ENCODE peak calls at places on chromosomes 1 and 21, in ten cellular contexts. One of them, this sample, is unnamed.

GRCh38 chr1:247268390-247269045 is 12.6 kb downstream of the VN1R5 start:
- DNase-seq in right atrium auricular region: no peak
- DNase-seq in heart left ventricle: no peak
- DNase-seq in fibroblast of lung: peak; percentile 4
- DNase-seq in breast epithelium: no peak
- DNase-seq in hepatocyte: no peak
- DNase-seq in astrocyte: no peak
- DNase-seq in left ventricle myocardium inferior: no peak
- DNase-seq in prostate gland: no peak
- DNase-seq in tibial artery: no peak
- DNase-seq in this sample: no peak

GRCh38 chr1:195908121-195908520 is 700.1 kb downstream of the KCNT2 start:
- DNase-seq in left ventricle myocardium inferior: no peak
- DNase-seq in tibial artery: no peak
- DNase-seq in breast epithelium: no peak
- DNase-seq in prostate gland: no peak
- DNase-seq in astrocyte: peak; percentile 1
- DNase-seq in right atrium auricular region: no peak
- DNase-seq in fibroblast of lung: peak; percentile 58
- DNase-seq in hepatocyte: no peak
- DNase-seq in heart left ventricle: no peak
- DNase-seq in this sample: no peak

GRCh38 chr21:42737969-42738590 is 84.7 kb downstream of the PDE9A start:
- DNase-seq in left ventricle myocardium inferior: peak; percentile 41
- DNase-seq in right atrium auricular region: peak; percentile 63
- DNase-seq in fibroblast of lung: peak; percentile 45
- DNase-seq in astrocyte: no peak
- DNase-seq in prostate gland: no peak
- DNase-seq in breast epithelium: peak; percentile 51
- DNase-seq in heart left ventricle: peak; percentile 62
- DNase-seq in hepatocyte: peak; percentile 65
- DNase-seq in tibial artery: no peak
- DNase-seq in this sample: no peak

GRCh38 chr1:65343286-65343685 is 33.9 kb downstream of the DNAJC6 start:
- DNase-seq in astrocyte: no peak
- DNase-seq in heart left ventricle: no peak
- DNase-seq in right atrium auricular region: no peak
- DNase-seq in fibroblast of lung: peak; percentile 24
- DNase-seq in tibial artery: no peak
- DNase-seq in left ventricle myocardium inferior: no peak
- DNase-seq in breast epithelium: no peak
- DNase-seq in hepatocyte: no peak
- DNase-seq in prostate gland: no peak
- DNase-seq in this sample: no peak

GRCh38 chr1:235019456-235019855 is 109.2 kb downstream of the TOMM20 start:
- DNase-seq in hepatocyte: no peak
- DNase-seq in breast epithelium: no peak
- DNase-seq in fibroblast of lung: no peak
- DNase-seq in prostate gland: no peak
- DNase-seq in heart left ventricle: no peak
- DNase-seq in astrocyte: peak; percentile 66
- DNase-seq in tibial artery: no peak
- DNase-seq in left ventricle myocardium inferior: no peak
- DNase-seq in right atrium auricular region: no peak
- DNase-seq in this sample: no peak

GRCh38 chr1:89640440-89640839 is 7.5 kb downstream of the LRRC8C start:
- DNase-seq in left ventricle myocardium inferior: no peak
- DNase-seq in prostate gland: no peak
- DNase-seq in astrocyte: peak; percentile 14
- DNase-seq in heart left ventricle: no peak
- DNase-seq in fibroblast of lung: no peak
- DNase-seq in breast epithelium: no peak
- DNase-seq in hepatocyte: no peak
- DNase-seq in right atrium auricular region: no peak
- DNase-seq in tibial artery: no peak
- DNase-seq in this sample: no peak

GRCh38 chr1:7421471-7422075 is 349.5 kb upstream of the VAMP3 start:
- DNase-seq in fibroblast of lung: no peak
- DNase-seq in astrocyte: no peak
- DNase-seq in prostate gland: no peak
- DNase-seq in breast epithelium: peak; percentile 24
- DNase-seq in heart left ventricle: no peak
- DNase-seq in hepatocyte: no peak
- DNase-seq in left ventricle myocardium inferior: no peak
- DNase-seq in right atrium auricular region: no peak
- DNase-seq in tibial artery: peak; percentile 18
- DNase-seq in this sample: no peak

GRCh38 chr1:202101182-202101581 is 21.5 kb upstream of the GPR37L1 start:
- DNase-seq in astrocyte: no peak
- DNase-seq in fibroblast of lung: no peak
- DNase-seq in tibial artery: no peak
- DNase-seq in heart left ventricle: no peak
- DNase-seq in prostate gland: no peak
- DNase-seq in right atrium auricular region: no peak
- DNase-seq in breast epithelium: no peak
- DNase-seq in left ventricle myocardium inferior: no peak
- DNase-seq in hepatocyte: no peak
- DNase-seq in this sample: no peak

GRCh38 chr21:31254131-31254530 is 89.9 kb downstream of the TIAM1 start:
- DNase-seq in astrocyte: no peak
- DNase-seq in left ventricle myocardium inferior: no peak
- DNase-seq in right atrium auricular region: no peak
- DNase-seq in heart left ventricle: no peak
- DNase-seq in breast epithelium: no peak
- DNase-seq in tibial artery: no peak
- DNase-seq in prostate gland: no peak
- DNase-seq in fibroblast of lung: no peak
- DNase-seq in hepatocyte: no peak
- DNase-seq in this sample: no peak

GRCh38 chr1:96487404-96487803 is 234.2 kb upstream of the PTBP2 start:
- DNase-seq in breast epithelium: no peak
- DNase-seq in hepatocyte: no peak
- DNase-seq in tibial artery: no peak
- DNase-seq in astrocyte: peak; percentile 73
- DNase-seq in left ventricle myocardium inferior: no peak
- DNase-seq in prostate gland: no peak
- DNase-seq in right atrium auricular region: no peak
- DNase-seq in heart left ventricle: no peak
- DNase-seq in fibroblast of lung: peak; percentile 21
- DNase-seq in this sample: no peak

GRCh38 chr1:41678141-41678878 is 193.8 kb upstream of the EDN2 start:
- DNase-seq in hepatocyte: no peak
- DNase-seq in fibroblast of lung: peak; percentile 51
- DNase-seq in heart left ventricle: peak; percentile 76
- DNase-seq in prostate gland: no peak
- DNase-seq in astrocyte: peak; percentile 92
- DNase-seq in left ventricle myocardium inferior: peak; percentile 72
- DNase-seq in breast epithelium: peak; percentile 76
- DNase-seq in right atrium auricular region: no peak
- DNase-seq in tibial artery: peak; percentile 55
- DNase-seq in this sample: no peak

GRCh38 chr1:23177438-23178380 is 9.1 kb upstream of the LUZP1 start:
- DNase-seq in left ventricle myocardium inferior: peak; percentile 88
- DNase-seq in tibial artery: peak; percentile 60
- DNase-seq in astrocyte: peak; percentile 72
- DNase-seq in breast epithelium: peak; percentile 71
- DNase-seq in heart left ventricle: peak; percentile 91
- DNase-seq in prostate gland: peak; percentile 64
- DNase-seq in hepatocyte: peak; percentile 89
- DNase-seq in fibroblast of lung: peak; percentile 70
- DNase-seq in right atrium auricular region: peak; percentile 79
- DNase-seq in this sample: peak; percentile 21

DNA sequence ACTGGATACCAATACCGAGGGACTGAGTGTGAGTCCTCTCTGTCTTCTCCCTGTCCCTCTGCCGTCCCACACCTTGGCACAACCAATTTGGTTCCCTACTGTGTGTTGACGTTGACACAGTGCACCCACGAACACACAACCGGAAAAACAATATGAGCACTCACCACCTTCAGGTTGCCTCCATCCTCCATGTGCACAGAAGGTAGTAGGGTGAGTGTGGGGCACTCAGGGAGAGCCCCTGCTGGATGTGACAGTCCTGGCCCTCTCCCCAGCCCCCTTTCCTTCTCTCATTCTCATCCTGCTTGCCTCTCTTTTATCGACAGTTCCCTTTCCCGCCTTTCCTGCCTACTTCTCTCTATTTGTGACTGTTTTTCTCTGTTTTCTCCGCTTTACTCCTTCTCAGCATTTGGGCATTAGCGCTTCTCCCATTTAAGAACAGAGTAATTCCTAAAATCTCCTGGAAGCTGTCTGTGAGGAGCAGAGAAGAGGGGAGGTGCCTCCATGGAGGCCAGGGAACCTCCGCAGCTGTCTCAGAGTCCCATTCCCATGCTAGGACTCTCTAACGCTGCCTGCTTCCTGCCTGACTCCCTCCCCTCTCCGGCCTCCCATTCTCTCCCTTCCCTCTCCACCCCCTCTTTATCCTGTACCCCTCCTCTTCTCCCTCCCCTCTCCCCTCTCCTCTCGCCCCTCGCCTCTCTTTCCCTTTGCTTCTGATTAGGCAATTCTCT is 16.4 kb downstream of the CADM3 start:
- DNase-seq in prostate gland: no peak
- DNase-seq in fibroblast of lung: no peak
- DNase-seq in breast epithelium: no peak
- DNase-seq in tibial artery: no peak
- DNase-seq in astrocyte: no peak
- DNase-seq in heart left ventricle: no peak
- DNase-seq in right atrium auricular region: no peak
- DNase-seq in hepatocyte: no peak
- DNase-seq in left ventricle myocardium inferior: no peak
- DNase-seq in this sample: no peak
- TF ChIP-seq CTCF in prostate gland: no peak
- TF ChIP-seq CTCF in fibroblast of lung: no peak
- TF ChIP-seq CTCF in breast epithelium: no peak
- TF ChIP-seq CTCF in tibial artery: no peak
- TF ChIP-seq CTCF in astrocyte: no peak
- TF ChIP-seq CTCF in heart left ventricle: no peak
- TF ChIP-seq CTCF in right atrium auricular region: no peak
- TF ChIP-seq CTCF in hepatocyte: no peak
- TF ChIP-seq CTCF in left ventricle myocardium inferior: no peak
- TF ChIP-seq CTCF in this sample: no peak

GRCh38 chr1:9628541-9629444 is 22.7 kb upstream of the PIK3CD start:
- DNase-seq in hepatocyte: no peak
- DNase-seq in astrocyte: no peak
- DNase-seq in fibroblast of lung: no peak
- DNase-seq in left ventricle myocardium inferior: no peak
- DNase-seq in prostate gland: no peak
- DNase-seq in tibial artery: no peak
- DNase-seq in heart left ventricle: no peak
- DNase-seq in right atrium auricular region: no peak
- DNase-seq in breast epithelium: no peak
- DNase-seq in this sample: no peak
- H3K4me1 ChIP-seq in hepatocyte: no peaks in the 10 kb centered on the region
- H3K4me1 ChIP-seq in astrocyte: peaks cover 5% of the 10 kb centered on the region
- H3K4me1 ChIP-seq in fibroblast of lung: no peaks in the 10 kb centered on the region
- H3K4me1 ChIP-seq in left ventricle myocardium inferior: peaks cover 11% of the 10 kb centered on the region
- H3K4me1 ChIP-seq in prostate gland: no peaks in the 10 kb centered on the region
- H3K4me1 ChIP-seq in tibial artery: peaks cover 9% of the 10 kb centered on the region
- H3K4me1 ChIP-seq in heart left ventricle: peaks cover 59% of the 10 kb centered on the region
- H3K4me1 ChIP-seq in right atrium auricular region: no peaks in the 10 kb centered on the region
- H3K4me1 ChIP-seq in breast epithelium: no peaks in the 10 kb centered on the region
- H3K4me1 ChIP-seq in this sample: peaks cover 4% of the 10 kb centered on the region

DNA sequence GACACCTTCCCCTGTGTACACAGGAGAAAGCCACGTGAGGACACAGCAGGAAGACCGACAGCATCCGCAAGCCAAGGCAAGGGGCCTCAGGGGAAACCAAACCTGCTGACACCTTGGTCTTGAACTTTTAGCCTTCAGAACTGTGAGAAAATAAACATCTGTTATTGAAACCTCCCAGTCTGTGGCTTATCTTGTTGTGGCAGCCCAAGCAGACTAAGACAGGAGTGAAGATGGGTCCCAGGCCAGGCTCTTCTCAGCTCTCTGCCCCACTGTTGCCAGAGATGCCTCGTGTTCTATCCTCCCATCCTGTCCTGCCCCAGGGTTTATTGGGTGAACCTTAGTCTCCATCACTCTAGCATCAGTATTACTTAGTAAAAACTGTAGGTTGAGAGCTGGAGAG is 236.3 kb downstream of the MATN1 start:
- DNase-seq in hepatocyte: no peak
- DNase-seq in tibial artery: no peak
- DNase-seq in astrocyte: no peak
- DNase-seq in breast epithelium: no peak
- DNase-seq in fibroblast of lung: no peak
- DNase-seq in right atrium auricular region: no peak
- DNase-seq in left ventricle myocardium inferior: no peak
- DNase-seq in prostate gland: no peak
- DNase-seq in heart left ventricle: no peak
- DNase-seq in this sample: no peak
- H3K9me3 ChIP-seq in hepatocyte: no peaks in the 10 kb centered on the region
- H3K9me3 ChIP-seq in tibial artery: peaks cover 13% of the 10 kb centered on the region
- H3K9me3 ChIP-seq in astrocyte: peaks cover 12% of the 10 kb centered on the region
- H3K9me3 ChIP-seq in breast epithelium: peaks cover 9% of the 10 kb centered on the region
- H3K9me3 ChIP-seq in fibroblast of lung: no peaks in the 10 kb centered on the region
- H3K9me3 ChIP-seq in right atrium auricular region: peaks cover 10% of the 10 kb centered on the region
- H3K9me3 ChIP-seq in left ventricle myocardium inferior: peaks cover 15% of the 10 kb centered on the region
- H3K9me3 ChIP-seq in prostate gland: no peaks in the 10 kb centered on the region
- H3K9me3 ChIP-seq in heart left ventricle: peaks cover 9% of the 10 kb centered on the region
- H3K9me3 ChIP-seq in this sample: peaks cover 10% of the 10 kb centered on the region

DNA sequence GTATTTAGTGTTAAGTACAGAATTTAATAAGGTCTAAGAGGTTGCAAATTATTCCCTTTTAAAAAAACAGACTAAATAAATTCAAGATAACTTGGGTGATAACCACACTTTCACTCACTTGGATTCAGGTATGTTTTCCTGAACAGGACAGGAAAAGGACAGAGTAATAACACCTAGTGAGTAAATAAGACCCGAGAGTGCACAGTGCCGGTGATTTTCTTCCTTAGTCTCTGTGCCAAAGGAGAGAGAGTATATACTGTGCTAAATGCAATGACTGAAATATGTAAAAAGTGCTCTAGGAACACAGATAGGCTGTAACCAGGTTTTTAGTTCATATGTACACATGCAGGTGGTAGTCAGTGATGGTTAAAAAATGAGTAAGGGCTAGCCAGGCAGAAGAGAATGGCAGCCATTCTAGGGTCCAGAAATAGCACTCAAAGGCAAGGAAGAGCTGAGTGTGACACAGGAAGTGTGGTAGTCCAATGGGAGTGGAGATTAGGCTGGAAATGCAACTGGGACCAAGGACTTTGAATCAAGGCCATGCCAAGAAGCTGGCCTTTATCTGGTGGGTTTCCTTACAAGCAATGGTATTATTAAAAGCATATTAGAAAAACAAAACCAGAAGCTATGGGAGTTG is 58.1 kb downstream of the NRIP1 start:
- DNase-seq in hepatocyte: no peak
- DNase-seq in right atrium auricular region: no peak
- DNase-seq in breast epithelium: no peak
- DNase-seq in left ventricle myocardium inferior: no peak
- DNase-seq in tibial artery: no peak
- DNase-seq in astrocyte: no peak
- DNase-seq in fibroblast of lung: no peak
- DNase-seq in heart left ventricle: no peak
- DNase-seq in prostate gland: no peak
- DNase-seq in this sample: no peak
- TF ChIP-seq CTCF in hepatocyte: no peak
- TF ChIP-seq CTCF in right atrium auricular region: no peak
- TF ChIP-seq CTCF in breast epithelium: no peak
- TF ChIP-seq CTCF in left ventricle myocardium inferior: no peak
- TF ChIP-seq CTCF in tibial artery: no peak
- TF ChIP-seq CTCF in astrocyte: no peak
- TF ChIP-seq CTCF in fibroblast of lung: no peak
- TF ChIP-seq CTCF in heart left ventricle: no peak
- TF ChIP-seq CTCF in prostate gland: no peak
- TF ChIP-seq CTCF in this sample: no peak

GRCh38 chr1:169696273-169697100 is 14.9 kb downstream of the SELL start:
- DNase-seq in astrocyte: no peak
- DNase-seq in right atrium auricular region: no peak
- DNase-seq in fibroblast of lung: no peak
- DNase-seq in left ventricle myocardium inferior: no peak
- DNase-seq in tibial artery: no peak
- DNase-seq in breast epithelium: no peak
- DNase-seq in hepatocyte: no peak
- DNase-seq in prostate gland: no peak
- DNase-seq in heart left ventricle: no peak
- DNase-seq in this sample: no peak
- H3K4me1 ChIP-seq in astrocyte: no peaks in the 10 kb centered on the region
- H3K4me1 ChIP-seq in right atrium auricular region: no peaks in the 10 kb centered on the region
- H3K4me1 ChIP-seq in fibroblast of lung: no peaks in the 10 kb centered on the region
- H3K4me1 ChIP-seq in left ventricle myocardium inferior: no peaks in the 10 kb centered on the region
- H3K4me1 ChIP-seq in tibial artery: no peaks in the 10 kb centered on the region
- H3K4me1 ChIP-seq in breast epithelium: no peaks in the 10 kb centered on the region
- H3K4me1 ChIP-seq in hepatocyte: no peaks in the 10 kb centered on the region
- H3K4me1 ChIP-seq in prostate gland: no peaks in the 10 kb centered on the region
- H3K4me1 ChIP-seq in heart left ventricle: peaks cover 69% of the 10 kb centered on the region
- H3K4me1 ChIP-seq in this sample: no peaks in the 10 kb centered on the region